ENCODE peak calls at places on chromosomes 1 and 21, in six cellular contexts. F is mammary epithelial cell, O is breast epithelium, G is neuronal stem cell, B is tibial nerve, V is right cardiac atrium. Z is an unnamed sample. For H3K4me1, the result is how much of the 10 kb centered on the place peaks cover.

GRCh38 chr1:184021666-184022198 is 15.8 kb downstream of the COLGALT2 start:
- DNase-seq in B (no peak), G (no peak), V (peak), F (no peak), O (no peak), Z (no peak)

GRCh38 chr1:17441993-17442357 is 2.5 kb upstream of the RCC2 start:
- DNase-seq in V (no peak), F (no peak), G (no peak), O (no peak), B (no peak), Z (no peak)

GRCh38 chr1:224434447-224435317 is at the start of gene WDR26:
- DNase-seq in F (peak), B (peak), G (peak), V (peak), O (peak), Z (peak)

GRCh38 chr1:111723091-111723806 is 15.9 kb downstream of the INKA2 start:
- DNase-seq in O (no peak), V (no peak), B (no peak), G (no peak), F (no peak), Z (no peak)

GRCh38 chr21:45992311-45993209 is 11.0 kb downstream of the COL6A1 start:
- DNase-seq in V (peak), O (peak), F (no peak), G (no peak), B (peak), Z (peak)

GRCh38 chr1:182600036-182600713 is 4.0 kb downstream of the RGS16 start:
- DNase-seq in G (no peak), O (no peak), B (no peak), V (peak), F (no peak), Z (no peak)

GRCh38 chr1:58839871-58840835 is 56.3 kb upstream of the JUN start:
- DNase-seq in V (no peak), O (no peak), B (no peak), G (no peak), F (peak), Z (no peak)

GRCh38 chr1:174519845-174520244 is 72.1 kb downstream of the GPR52 start:
- DNase-seq in O (no peak), G (no peak), B (no peak), F (no peak), V (peak), Z (no peak)

GRCh38 chr1:206736878-206737728 is 33.5 kb upstream of the IL19 start:
- DNase-seq in O (no peak), B (no peak), V (peak), G (no peak), F (no peak), Z (no peak)

GRCh38 chr1:234544094-234544579 is 65.2 kb upstream of the TARBP1 start:
- DNase-seq in V (peak), O (peak), G (no peak), F (peak), B (peak), Z (peak)

GRCh38 chr1:161198206-161198876 is 513 bp downstream of the ADAMTS4 start:
- DNase-seq in O (peak), V (peak), G (no peak), B (no peak), F (no peak), Z (peak)

GRCh38 chr1:235138821-235139220 is 10.2 kb upstream of the TOMM20 start:
- DNase-seq in G (no peak), V (no peak), B (no peak), F (no peak), O (no peak), Z (no peak)

GRCh38 chr1:8747879-8748825 is 69.3 kb downstream of the RERE start:
- DNase-seq in G (no peak), O (no peak), B (no peak), F (no peak), V (no peak), Z (no peak)

GRCh38 chr1:226083303-226084101 is 21.0 kb downstream of the H3-3A start:
- DNase-seq in B (peak), O (peak), F (peak), V (peak), G (peak), Z (peak)

GRCh38 chr21:37536616-37537278 is 170.2 kb downstream of the DYRK1A start:
- DNase-seq in F (no peak), V (no peak), B (no peak), G (no peak), O (no peak), Z (no peak)

GRCh38 chr1:154453577-154454352 is 48.3 kb upstream of the TDRD10 start:
- DNase-seq in V (peak), G (no peak), O (no peak), F (peak), B (no peak), Z (no peak)

GRCh38 chr1:67194209-67194863 is 28.1 kb downstream of the IL23R start:
- DNase-seq in F (no peak), G (no peak), O (no peak), B (no peak), V (no peak), Z (no peak)

GRCh38 chr1:46522184-46522968 is 29.1 kb downstream of the KNCN start:
- DNase-seq in G (no peak), V (peak), F (peak), O (peak), B (peak), Z (no peak)

GRCh38 chr21:45525153-45525909 is 16.9 kb downstream of the SLC19A1 start:
- DNase-seq in O (peak), V (peak), G (no peak), F (no peak), B (peak), Z (peak)

GRCh38 chr1:151062738-151063371 is 2.7 kb downstream of the MLLT11 start:
- DNase-seq in O (no peak), F (peak), G (no peak), V (no peak), B (no peak), Z (no peak)

GRCh38 chr1:153404768-153405167 is 11.6 kb upstream of the S100A7A start:
- DNase-seq in F (peak), G (no peak), O (no peak), B (no peak), V (peak), Z (peak)

GRCh38 chr1:111720977-111721670 is 18.1 kb downstream of the INKA2 start:
- DNase-seq in O (no peak), V (peak), B (no peak), F (peak), G (no peak), Z (no peak)

GRCh38 chr21:39114871-39115658 is 68.2 kb downstream of the PSMG1 start:
- DNase-seq in B (no peak), G (no peak), V (peak), F (peak), O (no peak), Z (peak)

GRCh38 chr1:223233410-223234163 is 90.5 kb upstream of the TLR5 start:
- DNase-seq in B (no peak), V (no peak), F (peak), G (no peak), O (no peak), Z (peak)

GRCh38 chr1:1539310-1540014 is 962 bp downstream of the TMEM240 start:
- DNase-seq in F (no peak), B (no peak), V (peak), G (peak), O (no peak), Z (no peak)

GRCh38 chr1:85125891-85126290 is 74.9 kb downstream of the SYDE2 start:
- DNase-seq in V (no peak), F (no peak), G (no peak), O (no peak), B (no peak), Z (no peak)

GRCh38 chr1:34178072-34178471 is 1.4 kb downstream of the C1orf94 start:
- DNase-seq in O (no peak), G (no peak), V (no peak), B (no peak), F (no peak), Z (no peak)

GRCh38 chr1:225476100-225476511 is 48.3 kb upstream of the LBR start:
- DNase-seq in G (no peak), V (no peak), B (no peak), F (no peak), O (no peak), Z (peak)

GRCh38 chr1:36304970-36305914 is 926 bp upstream of the SH3D21 start:
- DNase-seq in F (peak), B (no peak), G (no peak), V (no peak), O (no peak), Z (no peak)

GRCh38 chr1:3510136-3510955 is 55.9 kb downstream of the ARHGEF16 start:
- DNase-seq in O (no peak), F (no peak), G (no peak), V (no peak), B (no peak), Z (no peak)

GRCh38 chr21:15562748-15563147 is 167.0 kb upstream of the USP25 start:
- DNase-seq in V (no peak), G (no peak), F (no peak), O (no peak), B (no peak), Z (no peak)

GRCh38 chr1:245605480-245606156 is 450.8 kb downstream of the KIF26B start:
- DNase-seq in B (no peak), F (peak), O (no peak), G (no peak), V (peak), Z (no peak)

GRCh38 chr1:15885701-15886612 is 38.5 kb downstream of the SPEN start:
- DNase-seq in B (peak), V (peak), F (peak), G (peak), O (peak), Z (peak)

GRCh38 chr1:6859415-6860343 is 74.4 kb downstream of the CAMTA1 start:
- DNase-seq in B (no peak), O (no peak), F (peak), V (no peak), G (no peak), Z (no peak)
- H3K4me1 ChIP-seq in B (under half), O (under half), F (under half), V (under half), G (under half), Z (under half)

GRCh38 chr1:198667796-198668195 is 29.0 kb downstream of the PTPRC start:
- DNase-seq in V (no peak), O (no peak), B (no peak), G (no peak), F (no peak), Z (no peak)

GRCh38 chr1:198671136-198671535 is 32.3 kb downstream of the PTPRC start:
- DNase-seq in G (no peak), F (no peak), O (no peak), B (no peak), V (no peak), Z (no peak)

GRCh38 chr1:198669771-198670170 is 30.9 kb downstream of the PTPRC start:
- DNase-seq in V (no peak), G (no peak), B (no peak), F (no peak), O (no peak), Z (no peak)

GRCh38 chr1:198667186-198667585 is 28.3 kb downstream of the PTPRC start:
- DNase-seq in F (no peak), O (no peak), V (no peak), G (no peak), B (no peak), Z (no peak)

DNA sequence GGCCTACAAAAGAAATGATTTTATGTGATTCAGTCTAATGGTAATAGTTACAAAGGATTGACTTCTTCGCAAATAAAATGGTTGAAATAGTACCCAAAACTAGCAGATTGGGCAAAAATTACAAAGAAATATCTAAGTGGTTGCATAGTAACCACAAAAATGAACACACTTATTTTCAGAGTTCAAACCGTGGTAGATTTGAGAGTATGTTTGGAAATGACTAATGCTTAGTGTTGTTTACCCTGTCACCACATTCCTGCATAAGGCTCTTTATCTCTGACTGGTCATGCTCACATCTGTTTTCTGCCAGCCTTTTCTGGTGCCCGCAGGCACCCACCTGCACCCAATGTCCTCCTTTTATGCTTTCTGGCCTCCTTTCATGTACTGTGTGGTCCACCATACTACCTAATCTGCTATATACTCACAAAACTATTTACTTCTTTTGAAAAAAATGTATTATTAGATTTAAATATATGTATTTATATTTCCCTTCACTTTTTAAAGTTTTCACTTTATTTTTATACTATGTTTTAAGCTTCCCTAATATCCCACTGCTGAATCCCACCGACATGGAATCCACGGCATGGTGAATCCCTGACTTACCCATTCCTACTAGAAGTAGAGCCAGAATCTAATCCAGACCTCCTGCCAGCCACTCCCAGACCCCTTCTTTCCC is 30.3 kb downstream of the PTPRC start:
- DNase-seq in G (no peak), O (no peak), V (no peak), B (no peak), F (peak), Z (no peak)
- H3K4me1 ChIP-seq in G (under half), O (under half), V (under half), B (under half), F (under half), Z (under half)

GRCh38 chr1:42943728-42944127 is 14.9 kb downstream of the SLC2A1 start:
- DNase-seq in V (no peak), F (no peak), B (no peak), O (no peak), G (no peak), Z (no peak)
- H3K4me1 ChIP-seq in V (under half), F (half or more), B (half or more), O (half or more), G (under half), Z (under half)

DNA sequence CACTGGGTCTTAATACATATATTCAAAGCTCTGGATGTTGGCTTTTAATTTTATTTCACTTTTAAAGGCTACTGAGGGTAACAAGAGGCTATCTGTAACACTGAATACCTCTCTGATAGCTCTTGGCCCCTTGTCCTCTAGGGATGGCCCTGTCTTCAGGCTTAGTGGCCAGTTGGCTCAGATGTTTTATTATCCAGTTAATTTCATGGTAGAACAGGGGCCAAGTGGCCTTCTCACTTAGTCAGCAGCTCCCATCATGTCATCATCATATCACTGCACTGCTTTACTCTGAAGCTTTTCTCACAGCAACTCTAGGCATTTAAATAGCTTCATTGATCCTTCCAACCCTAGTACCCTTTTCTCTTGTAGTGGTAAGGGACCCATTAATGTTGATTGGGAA is 40.2 kb upstream of the MACF1 start:
- DNase-seq in B (no peak), V (no peak), G (no peak), O (no peak), F (no peak), Z (no peak)
- H3K4me1 ChIP-seq in B (under half), V (under half), G (under half), O (under half), F (under half), Z (under half)

DNA sequence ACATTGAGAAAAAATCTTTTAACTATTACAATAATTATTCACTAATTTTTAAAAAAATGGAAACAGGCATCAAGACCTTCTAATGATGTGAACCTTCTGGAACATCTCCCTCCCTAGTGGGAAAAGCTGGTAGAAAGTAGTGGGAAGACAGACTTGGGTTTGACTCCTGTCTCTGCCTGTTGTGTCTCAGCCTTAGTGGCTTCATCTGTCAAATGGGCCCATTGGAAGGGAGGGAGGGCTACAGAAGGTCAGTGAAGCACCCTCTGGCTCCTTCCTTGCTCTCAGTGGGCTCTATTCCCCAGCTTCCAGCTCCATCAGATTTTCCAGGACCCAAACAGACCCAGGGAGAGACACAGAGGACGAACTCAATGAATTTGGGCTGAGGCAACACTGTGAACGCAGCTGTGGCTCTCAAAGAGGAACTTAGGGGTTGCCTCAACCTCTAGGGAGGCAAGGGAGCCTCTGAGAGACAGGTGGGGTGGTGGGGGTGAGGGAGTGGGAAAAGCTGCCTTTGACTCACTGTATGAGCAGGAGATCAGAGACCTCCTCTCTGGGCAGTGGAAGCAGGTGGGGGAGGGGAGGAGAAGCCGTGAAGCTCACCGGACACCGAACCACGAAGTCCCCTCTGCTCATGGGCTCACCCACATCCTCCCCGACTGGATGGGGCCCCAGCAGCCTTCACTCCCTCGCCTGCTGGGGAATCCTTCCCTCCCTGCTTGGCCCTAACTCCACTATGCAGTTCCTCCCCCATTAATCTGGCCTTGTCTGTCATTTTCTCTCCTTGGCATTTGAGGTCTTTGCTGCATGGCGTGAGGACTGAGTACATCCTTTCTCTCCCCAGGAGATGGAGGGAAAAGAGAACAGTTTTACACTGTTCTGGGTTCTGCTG is 4.5 kb downstream of the CNR2 start:
- DNase-seq in B (no peak), V (no peak), G (no peak), F (no peak), O (no peak), Z (no peak)
- H3K4me1 ChIP-seq in B (under half), V (under half), G (under half), F (under half), O (under half), Z (under half)

GRCh38 chr1:32266926-32267645 is 16.0 kb downstream of the LCK start:
- DNase-seq in B (no peak), F (no peak), V (no peak), G (no peak), O (no peak), Z (no peak)
- H3K4me1 ChIP-seq in B (under half), F (under half), V (under half), G (under half), O (under half), Z (under half)

DNA sequence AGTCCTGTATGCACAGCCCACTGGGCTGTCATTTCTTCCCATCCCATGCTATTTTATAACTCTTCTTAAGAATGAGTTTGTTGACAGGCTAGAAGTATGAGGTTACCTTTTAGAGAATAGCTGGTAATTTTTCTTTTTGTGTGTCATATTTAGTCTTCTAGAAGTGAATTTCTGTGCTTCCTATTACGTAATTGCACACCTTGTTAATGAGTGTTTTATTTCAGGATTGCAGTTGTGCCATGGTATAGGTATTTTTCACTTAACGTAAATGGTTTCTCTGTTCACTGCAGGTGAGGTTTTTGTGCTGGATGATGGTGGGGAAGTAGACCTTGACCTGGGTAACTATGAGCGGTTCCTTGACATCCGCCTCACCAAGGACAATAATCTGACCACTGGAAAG is 5.0 kb downstream of the CTPS1 start:
- DNase-seq in V (no peak), G (no peak), B (no peak), F (no peak), O (no peak), Z (no peak)
- H3K4me1 ChIP-seq in V (under half), G (under half), B (under half), F (under half), O (under half), Z (under half)

GRCh38 chr1:21324368-21325137 is 34.3 kb upstream of the ECE1 start:
- DNase-seq in O (peak), F (peak), G (no peak), V (peak), B (peak), Z (peak)

GRCh38 chr1:21323091-21323490 is 32.8 kb upstream of the ECE1 start:
- DNase-seq in V (peak), F (no peak), G (no peak), O (no peak), B (no peak), Z (no peak)

GRCh38 chr1:21321963-21322680 is 31.9 kb upstream of the ECE1 start:
- DNase-seq in V (peak), F (no peak), O (no peak), B (no peak), G (no peak), Z (no peak)

GRCh38 chr1:21320410-21321107 is 30.3 kb upstream of the ECE1 start:
- DNase-seq in V (peak), G (no peak), O (no peak), B (no peak), F (no peak), Z (no peak)

DNA sequence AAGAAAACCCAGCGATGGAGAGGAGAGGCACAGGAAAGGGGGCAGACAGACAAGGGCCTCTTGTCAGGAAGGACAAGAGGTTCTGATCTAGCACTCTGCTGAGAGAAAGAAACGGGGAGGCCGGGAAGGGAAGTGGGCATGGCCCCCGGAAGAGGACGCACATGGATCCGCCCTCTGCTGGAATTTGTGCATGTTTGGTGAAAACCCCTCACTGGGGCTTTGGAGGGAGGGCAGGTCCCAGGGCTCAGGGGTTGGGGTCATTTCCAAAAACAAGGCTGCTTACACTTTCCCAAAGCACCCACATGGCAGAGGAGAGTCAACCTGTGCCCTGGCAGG is 32.4 kb upstream of the ECE1 start:
- DNase-seq in G (no peak), F (no peak), B (no peak), V (peak), O (no peak), Z (no peak)
- H3K4me1 ChIP-seq in G (half or more), F (under half), B (half or more), V (half or more), O (half or more), Z (half or more)